ENCODE peak calls at places on chromosome 13, in seven cellular contexts. Z is HCT116, I is psoas muscle, P is BE2C, V is MCF 10A, B is neural crest cell, X is fibroblast of pulmonary artery. F is an unnamed sample.

GRCh38 chr13:46307554-46307953 is 79.5 kb downstream of the RUBCNL start:
- DNase-seq in Z (no peak), I (no peak), P (no peak), V (peak), B (no peak), X (peak), F (no peak)

GRCh38 chr13:80274643-80275042 is 66.3 kb downstream of the SPRY2 start:
- DNase-seq in Z (no peak), I (no peak), P (no peak), V (no peak), B (no peak), X (no peak), F (no peak)

GRCh38 chr13:91045351-91046034 is 302.0 kb upstream of the MIR17HG start:
- DNase-seq in Z (peak), I (no peak), P (no peak), V (peak), B (no peak), X (peak), F (peak)

GRCh38 chr13:29707876-29708543 is 112.5 kb upstream of the SLC7A1 start:
- DNase-seq in Z (peak), I (no peak), P (peak), V (peak), B (no peak), X (peak), F (no peak)

GRCh38 chr13:36712785-36713184 is 39.0 kb downstream of the SERTM1 start:
- DNase-seq in Z (no peak), I (no peak), P (peak), V (no peak), B (no peak), X (peak), F (no peak)

GRCh38 chr13:28499579-28499978 is 4.7 kb upstream of the FLT1 start:
- DNase-seq in Z (no peak), I (no peak), P (no peak), V (peak), B (no peak), X (no peak), F (no peak)

GRCh38 chr13:112690242-112690943 is 555 bp downstream of the ATP11A start:
- DNase-seq in Z (no peak), I (peak), P (no peak), V (peak), B (peak), X (peak), F (peak)

GRCh38 chr13:43388282-43389034 is 365.1 kb downstream of the DNAJC15 start:
- DNase-seq in Z (peak), I (no peak), P (no peak), V (no peak), B (no peak), X (no peak), F (no peak)

GRCh38 chr13:94706854-94707399 is 5.4 kb downstream of the SOX21 start:
- DNase-seq in Z (no peak), I (no peak), P (no peak), V (no peak), B (peak), X (no peak), F (no peak)

GRCh38 chr13:50864492-50864891 is 21.0 kb upstream of the DLEU7 start:
- DNase-seq in Z (no peak), I (no peak), P (no peak), V (no peak), B (no peak), X (no peak), F (no peak)

GRCh38 chr13:24459234-24459633 is 53.3 kb downstream of the PARP4 start:
- DNase-seq in Z (no peak), I (no peak), P (no peak), V (no peak), B (no peak), X (peak), F (no peak)

GRCh38 chr13:92768592-92768991 is 458.0 kb upstream of the GPC6 start:
- DNase-seq in Z (no peak), I (no peak), P (no peak), V (no peak), B (no peak), X (no peak), F (no peak)

GRCh38 chr13:107790360-107790759 is 425.0 kb downstream of the LIG4 start:
- DNase-seq in Z (no peak), I (no peak), P (no peak), V (no peak), B (no peak), X (no peak), F (no peak)

GRCh38 chr13:110421696-110422395 is 114.8 kb downstream of the COL4A2 start:
- DNase-seq in Z (no peak), I (no peak), P (no peak), V (no peak), B (no peak), X (peak), F (no peak)

GRCh38 chr13:43880930-43881329 is 1.2 kb downstream of the LACC1 start:
- DNase-seq in Z (no peak), I (no peak), P (no peak), V (no peak), B (no peak), X (peak), F (no peak)

GRCh38 chr13:74620711-74621110 is 486.5 kb upstream of the KLF12 start:
- DNase-seq in Z (no peak), I (no peak), P (no peak), V (no peak), B (no peak), X (no peak), F (no peak)

GRCh38 chr13:33318037-33318436 is 32.5 kb upstream of the STARD13 start:
- DNase-seq in Z (no peak), I (no peak), P (no peak), V (no peak), B (no peak), X (no peak), F (no peak)

GRCh38 chr13:19927117-19927734 is 31.3 kb upstream of the ZMYM2 start:
- DNase-seq in Z (peak), I (no peak), P (no peak), V (peak), B (no peak), X (peak), F (peak)

GRCh38 chr13:109668433-109669233 is 117.8 kb downstream of the IRS2 start:
- DNase-seq in Z (no peak), I (no peak), P (no peak), V (no peak), B (peak), X (no peak), F (no peak)

GRCh38 chr13:39712626-39713025 is 57.2 kb downstream of the COG6 start:
- DNase-seq in Z (no peak), I (no peak), P (no peak), V (peak), B (no peak), X (no peak), F (no peak)

DNA sequence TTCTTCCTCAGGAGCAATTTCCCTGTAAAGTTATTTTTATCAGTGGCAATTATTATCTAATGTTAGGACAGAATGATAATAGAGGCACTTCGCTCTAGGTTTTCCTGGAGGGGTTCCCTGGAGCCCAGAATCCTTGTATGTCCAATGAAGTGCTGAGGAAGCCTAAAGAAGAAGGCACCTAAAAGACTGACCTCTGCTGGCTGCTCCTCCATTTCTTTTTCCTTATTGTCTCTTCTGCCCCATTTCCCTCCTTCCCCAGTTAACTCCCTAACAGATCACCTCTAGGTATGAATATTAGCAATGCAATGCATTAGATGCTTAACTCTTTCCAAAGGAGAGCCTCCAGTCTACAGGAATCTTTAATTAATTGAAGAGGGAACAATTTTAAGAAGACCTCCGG is 985.4 kb downstream of the DIAPH3 start:
- DNase-seq in Z (no peak), I (no peak), P (no peak), V (peak), B (no peak), X (peak), F (no peak)
- TF ChIP-seq CTCF in Z (no peak), I (no peak), P (peak), V (no peak), B (no peak), X (peak), F (peak)

DNA sequence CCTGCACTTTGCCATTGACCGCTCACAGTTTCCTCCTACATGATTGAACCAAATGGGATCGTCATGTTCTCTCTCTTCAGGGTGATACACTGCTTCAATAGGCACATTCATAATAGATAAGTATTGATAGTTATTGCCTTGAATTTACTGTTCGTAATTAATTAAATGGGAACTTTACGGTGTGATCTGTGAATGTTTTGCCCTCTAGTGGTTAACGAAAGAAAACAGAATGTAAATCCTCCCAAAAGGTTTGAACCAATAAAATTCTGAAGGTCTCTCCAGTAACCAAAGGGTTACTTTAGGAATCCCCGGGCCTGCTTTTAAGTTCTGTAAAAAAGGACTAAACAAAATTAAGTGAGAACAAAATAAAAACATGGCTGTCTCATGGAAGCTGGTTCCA is 389.3 kb downstream of the DACH1 start:
- DNase-seq in Z (peak), I (no peak), P (no peak), V (peak), B (no peak), X (no peak), F (no peak)
- TF ChIP-seq CTCF in Z (peak), I (no peak), P (peak), V (peak), B (peak), X (peak), F (peak)

DNA sequence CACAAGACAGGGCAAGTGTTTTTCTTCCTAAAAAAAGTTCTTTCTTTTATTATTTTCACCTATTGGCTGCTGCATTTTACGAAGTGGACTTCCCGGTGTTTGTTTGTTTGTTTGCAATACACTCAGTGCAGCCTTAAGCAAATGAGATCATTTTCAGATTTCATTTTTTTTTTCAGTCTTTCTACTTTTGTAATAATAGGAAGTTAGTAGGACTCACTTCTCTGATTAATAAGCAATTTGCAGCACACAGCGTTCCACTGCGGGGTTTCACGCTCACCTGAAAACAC is 128.3 kb downstream of the STK24 start:
- DNase-seq in Z (no peak), I (no peak), P (no peak), V (no peak), B (no peak), X (no peak), F (no peak)
- TF ChIP-seq CTCF in Z (no peak), I (no peak), P (no peak), V (no peak), B (no peak), X (no peak), F (no peak)

DNA sequence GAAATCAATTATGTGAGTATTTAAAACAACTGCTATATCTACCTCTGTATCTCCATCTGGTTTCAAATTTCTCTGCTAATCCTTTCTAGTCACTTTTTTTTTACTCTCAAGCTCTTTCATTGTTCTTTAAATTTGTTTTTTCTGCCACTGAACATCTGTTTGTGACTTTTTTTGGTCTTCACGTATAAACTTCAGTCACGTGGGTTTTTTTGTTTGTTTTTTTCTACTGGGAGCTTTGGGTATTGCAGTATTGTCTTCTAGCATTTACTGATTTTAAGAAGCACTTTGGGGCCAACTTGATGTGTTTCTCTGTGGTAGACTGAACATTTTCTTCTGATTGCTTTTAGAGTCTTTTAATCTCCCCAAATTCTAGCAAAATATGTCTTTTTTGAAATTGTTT is 262.6 kb upstream of the RXFP2 start:
- DNase-seq in Z (no peak), I (no peak), P (no peak), V (no peak), B (no peak), X (peak), F (no peak)
- TF ChIP-seq CTCF in Z (no peak), I (no peak), P (no peak), V (no peak), B (peak), X (peak), F (no peak)

F was measured in D721Med.